ENCODE peak calls at places on chromosomes 1 and 21, in nine cellular contexts. One of them, this sample, is unnamed.

GRCh38 chr1:198072177-198072576 is 84.6 kb upstream of the NEK7 start:
- DNase-seq in omental fat pad: no peak
- DNase-seq in heart left ventricle: no peak
- DNase-seq in epithelial cell of esophagus: peak; percentile 13
- DNase-seq in tibial artery: no peak
- DNase-seq in cardiac muscle cell: peak; percentile 37
- DNase-seq in GM20000: no peak
- DNase-seq in GM12865: no peak
- DNase-seq in WERI-Rb-1: no peak
- DNase-seq in this sample: no peak

GRCh38 chr1:109274533-109275476 is 8.1 kb downstream of the PSRC1 start:
- DNase-seq in omental fat pad: no peak
- DNase-seq in heart left ventricle: no peak
- DNase-seq in epithelial cell of esophagus: peak; percentile 96
- DNase-seq in tibial artery: no peak
- DNase-seq in cardiac muscle cell: no peak
- DNase-seq in GM20000: no peak
- DNase-seq in GM12865: no peak
- DNase-seq in WERI-Rb-1: no peak
- DNase-seq in this sample: no peak

GRCh38 chr1:57752847-57753246 is 329.0 kb upstream of the DAB1 start:
- DNase-seq in omental fat pad: no peak
- DNase-seq in heart left ventricle: no peak
- DNase-seq in epithelial cell of esophagus: no peak
- DNase-seq in tibial artery: no peak
- DNase-seq in cardiac muscle cell: no peak
- DNase-seq in GM20000: no peak
- DNase-seq in GM12865: no peak
- DNase-seq in WERI-Rb-1: no peak
- DNase-seq in this sample: no peak

GRCh38 chr1:153494976-153495535 is 34.6 kb upstream of the S100A7 start:
- DNase-seq in omental fat pad: peak; percentile 99
- DNase-seq in heart left ventricle: peak; percentile 76
- DNase-seq in epithelial cell of esophagus: peak; percentile 67
- DNase-seq in tibial artery: peak; percentile 79
- DNase-seq in cardiac muscle cell: peak; percentile 75
- DNase-seq in GM20000: peak; percentile 66
- DNase-seq in GM12865: peak; percentile 69
- DNase-seq in WERI-Rb-1: peak; percentile 99
- DNase-seq in this sample: peak; percentile 84

GRCh38 chr1:30864681-30865080 is 43.9 kb downstream of the SDC3 start:
- DNase-seq in omental fat pad: no peak
- DNase-seq in heart left ventricle: no peak
- DNase-seq in epithelial cell of esophagus: no peak
- DNase-seq in tibial artery: no peak
- DNase-seq in cardiac muscle cell: peak; percentile 56
- DNase-seq in GM20000: no peak
- DNase-seq in GM12865: no peak
- DNase-seq in WERI-Rb-1: no peak
- DNase-seq in this sample: no peak

GRCh38 chr1:15354580-15354965 is 55.1 kb upstream of the EFHD2 start:
- DNase-seq in omental fat pad: no peak
- DNase-seq in heart left ventricle: no peak
- DNase-seq in epithelial cell of esophagus: peak; percentile 54
- DNase-seq in tibial artery: no peak
- DNase-seq in cardiac muscle cell: peak; percentile 32
- DNase-seq in GM20000: no peak
- DNase-seq in GM12865: no peak
- DNase-seq in WERI-Rb-1: no peak
- DNase-seq in this sample: no peak

GRCh38 chr1:170277985-170278384 is 132.2 kb downstream of the NTMT2 start:
- DNase-seq in omental fat pad: no peak
- DNase-seq in heart left ventricle: no peak
- DNase-seq in epithelial cell of esophagus: no peak
- DNase-seq in tibial artery: no peak
- DNase-seq in cardiac muscle cell: no peak
- DNase-seq in GM20000: no peak
- DNase-seq in GM12865: peak; percentile 9
- DNase-seq in WERI-Rb-1: no peak
- DNase-seq in this sample: no peak

GRCh38 chr1:155984341-155984740 is 6.0 kb upstream of the ARHGEF2 start:
- DNase-seq in omental fat pad: no peak
- DNase-seq in heart left ventricle: no peak
- DNase-seq in epithelial cell of esophagus: no peak
- DNase-seq in tibial artery: no peak
- DNase-seq in cardiac muscle cell: no peak
- DNase-seq in GM20000: no peak
- DNase-seq in GM12865: no peak
- DNase-seq in WERI-Rb-1: no peak
- DNase-seq in this sample: no peak

GRCh38 chr1:41384579-41384978 is 23.3 kb downstream of the FOXO6 start:
- DNase-seq in omental fat pad: no peak
- DNase-seq in heart left ventricle: no peak
- DNase-seq in epithelial cell of esophagus: no peak
- DNase-seq in tibial artery: no peak
- DNase-seq in cardiac muscle cell: no peak
- DNase-seq in GM20000: no peak
- DNase-seq in GM12865: no peak
- DNase-seq in WERI-Rb-1: no peak
- DNase-seq in this sample: no peak

GRCh38 chr1:50651476-50652263 is 228.4 kb upstream of the DMRTA2 start:
- DNase-seq in omental fat pad: no peak
- DNase-seq in heart left ventricle: no peak
- DNase-seq in epithelial cell of esophagus: no peak
- DNase-seq in tibial artery: no peak
- DNase-seq in cardiac muscle cell: no peak
- DNase-seq in GM20000: no peak
- DNase-seq in GM12865: no peak
- DNase-seq in WERI-Rb-1: no peak
- DNase-seq in this sample: no peak

GRCh38 chr21:27564684-27565280 is 597.9 kb upstream of the ADAMTS5 start:
- DNase-seq in omental fat pad: no peak
- DNase-seq in heart left ventricle: peak; percentile 40
- DNase-seq in epithelial cell of esophagus: peak; percentile 68
- DNase-seq in tibial artery: no peak
- DNase-seq in cardiac muscle cell: peak; percentile 71
- DNase-seq in GM20000: no peak
- DNase-seq in GM12865: peak; percentile 25
- DNase-seq in WERI-Rb-1: peak; percentile 26
- DNase-seq in this sample: no peak

GRCh38 chr1:181438013-181438412 is 45.3 kb upstream of the CACNA1E start:
- DNase-seq in omental fat pad: no peak
- DNase-seq in heart left ventricle: no peak
- DNase-seq in epithelial cell of esophagus: no peak
- DNase-seq in tibial artery: no peak
- DNase-seq in cardiac muscle cell: no peak
- DNase-seq in GM20000: no peak
- DNase-seq in GM12865: peak; percentile 61
- DNase-seq in WERI-Rb-1: no peak
- DNase-seq in this sample: no peak

GRCh38 chr1:182206628-182207239 is 145.2 kb upstream of the ZNF648 start:
- DNase-seq in omental fat pad: peak; percentile 29
- DNase-seq in heart left ventricle: peak; percentile 42
- DNase-seq in epithelial cell of esophagus: no peak
- DNase-seq in tibial artery: peak; percentile 88
- DNase-seq in cardiac muscle cell: peak; percentile 46
- DNase-seq in GM20000: no peak
- DNase-seq in GM12865: no peak
- DNase-seq in WERI-Rb-1: no peak
- DNase-seq in this sample: no peak

GRCh38 chr21:41846033-41846317 is 33.2 kb downstream of the PRDM15 start:
- DNase-seq in omental fat pad: no peak
- DNase-seq in heart left ventricle: no peak
- DNase-seq in epithelial cell of esophagus: no peak
- DNase-seq in tibial artery: no peak
- DNase-seq in cardiac muscle cell: no peak
- DNase-seq in GM20000: no peak
- DNase-seq in GM12865: no peak
- DNase-seq in WERI-Rb-1: no peak
- DNase-seq in this sample: no peak

GRCh38 chr21:28220670-28221069 is 772.0 kb downstream of the LTN1 start:
- DNase-seq in omental fat pad: no peak
- DNase-seq in heart left ventricle: no peak
- DNase-seq in epithelial cell of esophagus: no peak
- DNase-seq in tibial artery: no peak
- DNase-seq in cardiac muscle cell: peak; percentile 89
- DNase-seq in GM20000: no peak
- DNase-seq in GM12865: no peak
- DNase-seq in WERI-Rb-1: no peak
- DNase-seq in this sample: no peak

GRCh38 chr1:237983507-237983906 is 92.8 kb upstream of the ZP4 start:
- DNase-seq in omental fat pad: no peak
- DNase-seq in heart left ventricle: no peak
- DNase-seq in epithelial cell of esophagus: no peak
- DNase-seq in tibial artery: no peak
- DNase-seq in cardiac muscle cell: no peak
- DNase-seq in GM20000: no peak
- DNase-seq in GM12865: no peak
- DNase-seq in WERI-Rb-1: no peak
- DNase-seq in this sample: no peak

GRCh38 chr21:27145134-27145798 is 178.4 kb upstream of the ADAMTS5 start:
- DNase-seq in omental fat pad: no peak
- DNase-seq in heart left ventricle: no peak
- DNase-seq in epithelial cell of esophagus: no peak
- DNase-seq in tibial artery: no peak
- DNase-seq in cardiac muscle cell: no peak
- DNase-seq in GM20000: no peak
- DNase-seq in GM12865: no peak
- DNase-seq in WERI-Rb-1: no peak
- DNase-seq in this sample: no peak

GRCh38 chr1:110133436-110133835 is 16.9 kb upstream of the SLC6A17 start:
- DNase-seq in omental fat pad: no peak
- DNase-seq in heart left ventricle: no peak
- DNase-seq in epithelial cell of esophagus: no peak
- DNase-seq in tibial artery: peak; percentile 32
- DNase-seq in cardiac muscle cell: no peak
- DNase-seq in GM20000: no peak
- DNase-seq in GM12865: no peak
- DNase-seq in WERI-Rb-1: no peak
- DNase-seq in this sample: no peak

GRCh38 chr1:60265560-60266535 is 192.3 kb upstream of the C1orf87 start:
- DNase-seq in omental fat pad: no peak
- DNase-seq in heart left ventricle: no peak
- DNase-seq in epithelial cell of esophagus: peak; percentile 11
- DNase-seq in tibial artery: no peak
- DNase-seq in cardiac muscle cell: peak; percentile 50
- DNase-seq in GM20000: no peak
- DNase-seq in GM12865: no peak
- DNase-seq in WERI-Rb-1: no peak
- DNase-seq in this sample: no peak

GRCh38 chr21:34022557-34023335 is 50.6 kb upstream of the MRPS6 start:
- DNase-seq in omental fat pad: no peak
- DNase-seq in heart left ventricle: no peak
- DNase-seq in epithelial cell of esophagus: no peak
- DNase-seq in tibial artery: no peak
- DNase-seq in cardiac muscle cell: no peak
- DNase-seq in GM20000: no peak
- DNase-seq in GM12865: peak; percentile 66
- DNase-seq in WERI-Rb-1: no peak
- DNase-seq in this sample: no peak

GRCh38 chr1:160083968-160084770 is 2.8 kb downstream of the KCNJ9 start:
- DNase-seq in omental fat pad: no peak
- DNase-seq in heart left ventricle: peak; percentile 67
- DNase-seq in epithelial cell of esophagus: peak; percentile 88
- DNase-seq in tibial artery: no peak
- DNase-seq in cardiac muscle cell: peak; percentile 34
- DNase-seq in GM20000: peak; percentile 91
- DNase-seq in GM12865: peak; percentile 77
- DNase-seq in WERI-Rb-1: peak; percentile 96
- DNase-seq in this sample: peak; percentile 78
- TF ChIP-seq CTCF in omental fat pad: no peak
- TF ChIP-seq CTCF in heart left ventricle: peak; percentile 60
- TF ChIP-seq CTCF in epithelial cell of esophagus: peak; percentile 84
- TF ChIP-seq CTCF in tibial artery: peak; percentile 18
- TF ChIP-seq CTCF in cardiac muscle cell: peak; percentile 62
- TF ChIP-seq CTCF in GM20000: peak; percentile 96
- TF ChIP-seq CTCF in GM12865: peak; percentile 82
- TF ChIP-seq CTCF in WERI-Rb-1: peak; percentile 99
- TF ChIP-seq CTCF in this sample: peak; percentile 49

DNA sequence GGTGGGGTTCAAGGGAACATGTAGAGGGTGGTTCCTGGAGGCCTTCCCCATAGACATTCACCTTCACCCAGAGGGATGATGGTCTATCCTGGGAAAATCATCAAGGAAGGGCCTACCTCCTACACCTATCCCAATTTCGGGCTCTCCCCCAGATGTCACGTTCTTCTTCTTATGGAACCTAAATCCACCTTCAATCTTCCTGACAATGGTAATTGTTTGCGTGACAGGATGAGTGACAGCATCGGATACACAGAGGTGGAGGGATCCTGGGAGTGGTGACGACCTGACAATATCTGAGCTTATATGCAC is 3.8 kb downstream of the ETNK2 start:
- DNase-seq in omental fat pad: no peak
- DNase-seq in heart left ventricle: no peak
- DNase-seq in epithelial cell of esophagus: no peak
- DNase-seq in tibial artery: no peak
- DNase-seq in cardiac muscle cell: no peak
- DNase-seq in GM20000: no peak
- DNase-seq in GM12865: no peak
- DNase-seq in WERI-Rb-1: no peak
- DNase-seq in this sample: no peak
- TF ChIP-seq CTCF in omental fat pad: no peak
- TF ChIP-seq CTCF in heart left ventricle: no peak
- TF ChIP-seq CTCF in epithelial cell of esophagus: no peak
- TF ChIP-seq CTCF in tibial artery: no peak
- TF ChIP-seq CTCF in cardiac muscle cell: no peak
- TF ChIP-seq CTCF in GM20000: no peak
- TF ChIP-seq CTCF in GM12865: no peak
- TF ChIP-seq CTCF in WERI-Rb-1: no peak
- TF ChIP-seq CTCF in this sample: no peak

DNA sequence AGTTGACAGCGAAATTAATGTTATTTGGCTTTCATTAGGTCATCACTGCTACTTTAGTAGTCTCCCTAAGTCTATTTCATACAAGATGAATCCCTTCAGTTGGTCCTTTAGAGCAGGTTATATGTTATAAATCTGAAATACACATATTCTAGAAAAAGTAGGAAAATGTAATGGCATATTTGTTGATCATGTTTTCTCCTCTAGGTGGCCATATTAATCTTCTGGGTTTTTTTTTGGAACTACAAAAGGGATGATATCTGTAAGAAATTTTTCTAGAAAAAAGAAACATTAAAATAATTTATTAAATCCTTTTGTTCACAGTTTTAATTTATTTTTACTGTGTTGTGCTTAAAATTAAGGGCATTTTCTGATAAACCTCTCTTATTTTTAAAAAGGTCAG is 87.9 kb downstream of the SYT14 start:
- DNase-seq in omental fat pad: no peak
- DNase-seq in heart left ventricle: no peak
- DNase-seq in epithelial cell of esophagus: no peak
- DNase-seq in tibial artery: no peak
- DNase-seq in cardiac muscle cell: no peak
- DNase-seq in GM20000: no peak
- DNase-seq in GM12865: no peak
- DNase-seq in WERI-Rb-1: no peak
- DNase-seq in this sample: no peak
- TF ChIP-seq CTCF in omental fat pad: no peak
- TF ChIP-seq CTCF in heart left ventricle: no peak
- TF ChIP-seq CTCF in epithelial cell of esophagus: no peak
- TF ChIP-seq CTCF in tibial artery: no peak
- TF ChIP-seq CTCF in cardiac muscle cell: no peak
- TF ChIP-seq CTCF in GM20000: no peak
- TF ChIP-seq CTCF in GM12865: no peak
- TF ChIP-seq CTCF in WERI-Rb-1: no peak
- TF ChIP-seq CTCF in this sample: peak; percentile 29

GRCh38 chr21:35256468-35256988 is 207.4 kb upstream of the RUNX1 start:
- DNase-seq in omental fat pad: peak; percentile 77
- DNase-seq in heart left ventricle: peak; percentile 82
- DNase-seq in epithelial cell of esophagus: peak; percentile 95
- DNase-seq in tibial artery: peak; percentile 84
- DNase-seq in cardiac muscle cell: peak; percentile 99
- DNase-seq in GM20000: no peak
- DNase-seq in GM12865: no peak
- DNase-seq in WERI-Rb-1: no peak
- DNase-seq in this sample: peak; percentile 29
- TF ChIP-seq CTCF in omental fat pad: no peak
- TF ChIP-seq CTCF in heart left ventricle: no peak
- TF ChIP-seq CTCF in epithelial cell of esophagus: peak; percentile 15
- TF ChIP-seq CTCF in tibial artery: no peak
- TF ChIP-seq CTCF in cardiac muscle cell: no peak
- TF ChIP-seq CTCF in GM20000: no peak
- TF ChIP-seq CTCF in GM12865: no peak
- TF ChIP-seq CTCF in WERI-Rb-1: no peak
- TF ChIP-seq CTCF in this sample: no peak

This sample was measured in mesothelial cell of epicardium.